ENCODE peak calls at places on chromosomes 7 and 10, in ten cellular contexts. F, N, Z, K, V, L, C, H, A and T are unnamed samples.

GRCh38 chr7:131466735-131467365 is 89.6 kb downstream of the PODXL start:
- DNase-seq in F (no peak), N (no peak), Z (no peak), K (no peak), V (no peak), L (no peak), C (no peak), H (no peak), A (no peak), T (no peak)

GRCh38 chr7:90530263-90530662 is 60.8 kb downstream of the PTTG1IP2 start:
- DNase-seq in F (peak; percentile 37), N (no peak), Z (no peak), K (no peak), V (no peak), L (no peak), C (no peak), H (peak; percentile 7), A (no peak), T (no peak)

GRCh38 chr10:3935933-3936359 is 150.9 kb upstream of the KLF6 start:
- DNase-seq in F (peak; percentile 39), N (no peak), Z (no peak), K (no peak), V (no peak), L (no peak), C (no peak), H (no peak), A (no peak), T (no peak)

GRCh38 chr10:65394898-65395297 is 1530.9 kb upstream of the LRRTM3 start:
- DNase-seq in F (no peak), N (no peak), Z (no peak), K (no peak), V (peak; percentile 63), L (no peak), C (no peak), H (no peak), A (no peak), T (no peak)

GRCh38 chr10:124651402-124651887 is 92.7 kb downstream of the FAM53B start:
- DNase-seq in F (no peak), N (no peak), Z (no peak), K (no peak), V (no peak), L (no peak), C (peak; percentile 70), H (no peak), A (no peak), T (no peak)

GRCh38 chr7:130489140-130489967 is 2.5 kb upstream of the MEST start:
- DNase-seq in F (no peak), N (no peak), Z (no peak), K (no peak), V (peak; percentile 76), L (no peak), C (no peak), H (no peak), A (no peak), T (peak; percentile 58)

GRCh38 chr10:70250956-70251680 is 17.9 kb upstream of the PPA1 start:
- DNase-seq in F (no peak), N (no peak), Z (no peak), K (no peak), V (no peak), L (no peak), C (no peak), H (no peak), A (no peak), T (no peak)

GRCh38 chr7:74312418-74313021 is 23.3 kb downstream of the CLIP2 start:
- DNase-seq in F (no peak), N (no peak), Z (no peak), K (no peak), V (peak; percentile 95), L (peak; percentile 52), C (no peak), H (no peak), A (no peak), T (no peak)

GRCh38 chr7:143043391-143043790 is 8.8 kb upstream of the OR6V1 start:
- DNase-seq in F (peak; percentile 24), N (no peak), Z (no peak), K (no peak), V (no peak), L (no peak), C (no peak), H (no peak), A (no peak), T (no peak)

GRCh38 chr7:143040209-143040710 is 11.9 kb upstream of the OR6V1 start:
- DNase-seq in F (no peak), N (no peak), Z (no peak), K (no peak), V (no peak), L (no peak), C (no peak), H (no peak), A (no peak), T (no peak)

GRCh38 chr7:143042821-143043271 is 9.3 kb upstream of the OR6V1 start:
- DNase-seq in F (peak; percentile 24), N (no peak), Z (no peak), K (no peak), V (no peak), L (no peak), C (no peak), H (peak; percentile 95), A (no peak), T (no peak)

GRCh38 chr7:143042159-143042820 is 9.9 kb upstream of the OR6V1 start:
- DNase-seq in F (peak; percentile 15), N (no peak), Z (no peak), K (no peak), V (no peak), L (no peak), C (no peak), H (peak; percentile 73), A (no peak), T (no peak)

DNA sequence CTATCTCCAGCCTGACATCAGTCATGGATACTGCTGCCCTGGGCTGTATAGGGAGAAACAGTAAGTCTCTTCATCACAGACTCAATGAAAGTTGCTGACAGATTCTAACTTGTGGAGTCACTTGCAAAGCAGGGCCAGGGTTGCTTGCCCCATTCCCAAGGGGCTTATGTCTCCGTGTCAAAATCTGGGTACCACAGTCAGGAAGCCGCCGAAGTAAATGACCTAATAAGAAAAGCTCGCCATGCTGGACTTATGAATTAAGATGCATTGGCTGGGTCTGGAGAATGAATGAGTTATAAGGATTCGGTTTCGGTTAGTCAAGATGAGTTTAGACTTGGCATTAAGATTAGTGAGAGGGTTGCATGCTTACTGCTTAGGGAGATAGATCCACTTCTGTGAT is 10.8 kb upstream of the OR6V1 start:
- DNase-seq in F (peak; percentile 24), N (no peak), Z (no peak), K (no peak), V (no peak), L (no peak), C (no peak), H (no peak), A (no peak), T (no peak)
- H3K4me1 ChIP-seq in F (peaks cover 3% of the 10 kb centered on the region), N (no peaks in the 10 kb centered on the region), Z (no peaks in the 10 kb centered on the region), K (peaks cover 11% of the 10 kb centered on the region), V (no peaks in the 10 kb centered on the region), L (no peaks in the 10 kb centered on the region), C (no peaks in the 10 kb centered on the region), H (peaks cover 11% of the 10 kb centered on the region), A (no peaks in the 10 kb centered on the region), T (no peaks in the 10 kb centered on the region)

GRCh38 chr7:134842901-134843300 is 63.5 kb downstream of the CALD1 start:
- DNase-seq in F (no peak), N (no peak), Z (no peak), K (no peak), V (no peak), L (no peak), C (no peak), H (no peak), A (no peak), T (no peak)

GRCh38 chr7:134847834-134848233 is 68.4 kb downstream of the CALD1 start:
- DNase-seq in F (no peak), N (no peak), Z (no peak), K (no peak), V (no peak), L (no peak), C (no peak), H (no peak), A (no peak), T (no peak)

GRCh38 chr7:134845461-134845860 is 66.0 kb downstream of the CALD1 start:
- DNase-seq in F (no peak), N (no peak), Z (no peak), K (no peak), V (no peak), L (peak; percentile 53), C (no peak), H (peak; percentile 78), A (no peak), T (no peak)

GRCh38 chr7:134842062-134842461 is 62.6 kb downstream of the CALD1 start:
- DNase-seq in F (no peak), N (no peak), Z (no peak), K (no peak), V (no peak), L (no peak), C (no peak), H (no peak), A (no peak), T (no peak)

DNA sequence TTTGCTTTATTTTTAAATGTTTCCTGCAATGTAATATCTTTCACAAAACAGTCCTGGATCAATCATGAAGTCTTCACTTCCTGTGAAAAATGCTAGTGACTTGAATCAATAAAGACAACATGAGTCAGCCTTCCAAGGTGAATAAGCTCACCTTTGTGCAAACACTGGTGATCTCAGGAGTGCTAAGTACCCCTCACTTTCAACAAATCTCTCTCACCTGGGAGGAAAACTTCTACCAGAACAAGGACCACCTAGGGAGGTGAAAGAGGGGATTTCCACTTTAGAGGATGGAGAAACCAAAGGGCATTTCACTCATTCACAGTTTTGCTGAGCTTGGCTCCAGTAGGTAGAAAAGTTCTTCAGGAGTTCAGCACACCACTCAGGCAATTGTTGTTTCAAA is 64.8 kb downstream of the CALD1 start:
- DNase-seq in F (no peak), N (no peak), Z (no peak), K (no peak), V (peak; percentile 67), L (no peak), C (no peak), H (peak; percentile 58), A (no peak), T (no peak)
- H3K4me1 ChIP-seq in F (peaks cover 26% of the 10 kb centered on the region), N (peaks cover 60% of the 10 kb centered on the region), Z (no peaks in the 10 kb centered on the region), K (peaks cover 40% of the 10 kb centered on the region), V (peaks cover 15% of the 10 kb centered on the region), L (no peaks in the 10 kb centered on the region), C (peaks cover 3% of the 10 kb centered on the region), H (peaks cover 3% of the 10 kb centered on the region), A (peaks cover 13% of the 10 kb centered on the region), T (no peaks in the 10 kb centered on the region)

GRCh38 chr7:112084506-112084905 is 121.7 kb downstream of the DOCK4 start:
- DNase-seq in F (peak; percentile 23), N (no peak), Z (no peak), K (no peak), V (no peak), L (no peak), C (no peak), H (no peak), A (no peak), T (no peak)

GRCh38 chr7:112088484-112089016 is 117.6 kb downstream of the DOCK4 start:
- DNase-seq in F (no peak), N (no peak), Z (no peak), K (no peak), V (no peak), L (no peak), C (no peak), H (no peak), A (no peak), T (no peak)

GRCh38 chr7:112089551-112089950 is 116.6 kb downstream of the DOCK4 start:
- DNase-seq in F (no peak), N (no peak), Z (no peak), K (no peak), V (no peak), L (no peak), C (no peak), H (peak; percentile 51), A (no peak), T (no peak)

GRCh38 chr7:112083776-112084175 is 122.4 kb downstream of the DOCK4 start:
- DNase-seq in F (no peak), N (no peak), Z (no peak), K (no peak), V (no peak), L (no peak), C (no peak), H (peak; percentile 43), A (no peak), T (no peak)

GRCh38 chr7:112086496-112087254 is 119.5 kb downstream of the DOCK4 start:
- DNase-seq in F (no peak), N (no peak), Z (no peak), K (no peak), V (no peak), L (no peak), C (no peak), H (no peak), A (no peak), T (no peak)
- H3K4me1 ChIP-seq in F (no peaks in the 10 kb centered on the region), N (peaks cover 23% of the 10 kb centered on the region), Z (peaks cover 12% of the 10 kb centered on the region), K (peaks cover 33% of the 10 kb centered on the region), V (no peaks in the 10 kb centered on the region), L (no peaks in the 10 kb centered on the region), C (peaks cover 7% of the 10 kb centered on the region), H (peaks cover 5% of the 10 kb centered on the region), A (no peaks in the 10 kb centered on the region), T (peaks cover 23% of the 10 kb centered on the region)

GRCh38 chr10:129544205-129545202 is 77.5 kb downstream of the MGMT start:
- DNase-seq in F (no peak), N (peak; percentile 30), Z (no peak), K (no peak), V (no peak), L (no peak), C (peak; percentile 75), H (no peak), A (peak; percentile 43), T (peak; percentile 54)
- H3K4me1 ChIP-seq in F (no peaks in the 10 kb centered on the region), N (peaks cover 2% of the 10 kb centered on the region), Z (peaks cover 42% of the 10 kb centered on the region), K (peaks cover 9% of the 10 kb centered on the region), V (peaks cover 15% of the 10 kb centered on the region), L (no peaks in the 10 kb centered on the region), C (no peaks in the 10 kb centered on the region), H (no peaks in the 10 kb centered on the region), A (no peaks in the 10 kb centered on the region), T (no peaks in the 10 kb centered on the region)